ENCODE peak calls at places on chromosomes 7 and 10, in eight cellular contexts. K is stimulated activated CD8-positive, alpha-beta memory T cell treated with anti-CD3 and anti-CD28 coated beads, Interleukin-4, amount 100 ng/mL, for 4 hours; I is NCI-H460; R is mesendoderm; F is kidney epithelial cell; D is DMS153; Z is omental fat pad; P is coronary artery. W is an unnamed sample.

GRCh38 chr10:119595134-119595714 is 1.5 kb downstream of the TIAL1 start:
- DNase-seq in K (no peak), I (no peak), R (peak; percentile 55), F (peak; percentile 25), D (no peak), Z (no peak), P (no peak), W (no peak)

GRCh38 chr10:69398466-69398865 is 18.3 kb downstream of the TACR2 start:
- DNase-seq in K (no peak), I (no peak), R (no peak), F (no peak), D (no peak), Z (no peak), P (no peak), W (no peak)

GRCh38 chr7:117530390-117530789 is 50.6 kb downstream of the CFTR start:
- DNase-seq in K (no peak), I (no peak), R (no peak), F (no peak), D (no peak), Z (no peak), P (no peak), W (no peak)

GRCh38 chr10:13765641-13766341 is 179.0 kb downstream of the PRPF18 start:
- DNase-seq in K (no peak), I (no peak), R (no peak), F (peak; percentile 87), D (no peak), Z (no peak), P (no peak), W (no peak)

GRCh38 chr10:84118395-84119006 is 20.8 kb upstream of the GHITM start:
- DNase-seq in K (no peak), I (no peak), R (no peak), F (no peak), D (no peak), Z (no peak), P (no peak), W (no peak)

GRCh38 chr7:139559364-139560105 is 36.0 kb downstream of the CLEC2L start:
- DNase-seq in K (no peak), I (no peak), R (no peak), F (no peak), D (no peak), Z (no peak), P (peak; percentile 8), W (peak; percentile 37)

GRCh38 chr10:89554433-89554832 is 19.0 kb upstream of the SLC16A12 start:
- DNase-seq in K (no peak), I (no peak), R (no peak), F (no peak), D (peak; percentile 40), Z (no peak), P (no peak), W (no peak)

GRCh38 chr10:124045794-124046355 is 47.5 kb downstream of the CHST15 start:
- DNase-seq in K (no peak), I (no peak), R (no peak), F (no peak), D (no peak), Z (no peak), P (no peak), W (no peak)

GRCh38 chr7:151824285-151824950 is 52.5 kb downstream of the PRKAG2 start:
- DNase-seq in K (no peak), I (no peak), R (peak; percentile 59), F (no peak), D (no peak), Z (no peak), P (no peak), W (no peak)

GRCh38 chr10:111297351-111297848 is 220.6 kb downstream of the ADRA2A start:
- DNase-seq in K (no peak), I (no peak), R (peak; percentile 79), F (no peak), D (no peak), Z (no peak), P (no peak), W (no peak)

GRCh38 chr10:70374775-70375614 is 7.4 kb downstream of the LRRC20 start:
- DNase-seq in K (no peak), I (no peak), R (peak; percentile 79), F (no peak), D (no peak), Z (no peak), P (no peak), W (no peak)

GRCh38 chr7:128103498-128104108 is 72.4 kb upstream of the LRRC4 start:
- DNase-seq in K (no peak), I (no peak), R (no peak), F (no peak), D (no peak), Z (no peak), P (no peak), W (no peak)

GRCh38 chr10:110443239-110444008 is 54.3 kb upstream of the DUSP5 start:
- DNase-seq in K (no peak), I (no peak), R (no peak), F (no peak), D (no peak), Z (no peak), P (peak; percentile 62), W (peak; percentile 72)

GRCh38 chr7:84231157-84231556 is 36.6 kb upstream of the SEMA3A start:
- DNase-seq in K (no peak), I (peak; percentile 9), R (no peak), F (no peak), D (no peak), Z (no peak), P (no peak), W (no peak)

GRCh38 chr10:62759599-62760175 is 44.8 kb upstream of the ADO start:
- DNase-seq in K (no peak), I (no peak), R (no peak), F (no peak), D (no peak), Z (no peak), P (no peak), W (no peak)

GRCh38 chr7:157773361-157773760 is 436.6 kb downstream of the DNAJB6 start:
- DNase-seq in K (no peak), I (no peak), R (no peak), F (no peak), D (no peak), Z (no peak), P (no peak), W (no peak)

GRCh38 chr10:120282421-120282820 is 174.6 kb upstream of the PLPP4 start:
- DNase-seq in K (no peak), I (no peak), R (no peak), F (no peak), D (no peak), Z (no peak), P (no peak), W (no peak)

GRCh38 chr7:1046722-1047679 is 2.7 kb downstream of the GPR146 start:
- DNase-seq in K (no peak), I (no peak), R (no peak), F (no peak), D (peak; percentile 22), Z (no peak), P (no peak), W (no peak)

GRCh38 chr10:69412232-69412631 is 4.5 kb downstream of the TACR2 start:
- DNase-seq in K (no peak), I (no peak), R (no peak), F (no peak), D (no peak), Z (no peak), P (no peak), W (no peak)

GRCh38 chr7:53520841-53521240 is 485.4 kb downstream of the POM121L12 start:
- DNase-seq in K (no peak), I (no peak), R (no peak), F (no peak), D (no peak), Z (no peak), P (no peak), W (no peak)

GRCh38 chr10:97861351-97861750 is 11.7 kb downstream of the GOLGA7B start:
- DNase-seq in K (no peak), I (peak; percentile 11), R (peak; percentile 60), F (peak; percentile 80), D (no peak), Z (no peak), P (no peak), W (peak; percentile 85)

GRCh38 chr10:128018236-128018635 is 108.0 kb downstream of the MKI67 start:
- DNase-seq in K (no peak), I (no peak), R (no peak), F (no peak), D (no peak), Z (no peak), P (no peak), W (no peak)

GRCh38 chr10:29063806-29064644 is 224.8 kb upstream of the LYZL1 start:
- DNase-seq in K (no peak), I (no peak), R (peak; percentile 23), F (no peak), D (no peak), Z (no peak), P (no peak), W (no peak)

GRCh38 chr7:1917221-1918062 is 247.4 kb downstream of the ELFN1 start:
- DNase-seq in K (no peak), I (no peak), R (no peak), F (no peak), D (no peak), Z (no peak), P (no peak), W (no peak)

GRCh38 chr7:130409067-130409721 is 28.9 kb downstream of the CPA1 start:
- DNase-seq in K (no peak), I (no peak), R (no peak), F (no peak), D (no peak), Z (no peak), P (no peak), W (no peak)

GRCh38 chr7:17900464-17900863 is 39.8 kb downstream of the SNX13 start:
- DNase-seq in K (no peak), I (no peak), R (no peak), F (no peak), D (no peak), Z (no peak), P (no peak), W (no peak)

GRCh38 chr10:4131407-4132215 is 346.6 kb upstream of the KLF6 start:
- DNase-seq in K (no peak), I (peak; percentile 9), R (no peak), F (peak; percentile 56), D (no peak), Z (no peak), P (no peak), W (no peak)

GRCh38 chr7:158991824-158992621 is 135.7 kb downstream of the DYNC2I1 start:
- DNase-seq in K (no peak), I (no peak), R (no peak), F (no peak), D (no peak), Z (no peak), P (no peak), W (no peak)

GRCh38 chr7:72751978-72752377 is 76.0 kb downstream of the TYW1B start:
- DNase-seq in K (no peak), I (no peak), R (peak; percentile 41), F (no peak), D (no peak), Z (no peak), P (no peak), W (no peak)

GRCh38 chr7:108073305-108074070 is 56.7 kb downstream of the LAMB4 start:
- DNase-seq in K (no peak), I (no peak), R (no peak), F (no peak), D (no peak), Z (no peak), P (no peak), W (no peak)

GRCh38 chr7:3537210-3537875 is 236.3 kb downstream of the SDK1 start:
- DNase-seq in K (no peak), I (no peak), R (no peak), F (peak; percentile 45), D (no peak), Z (no peak), P (no peak), W (no peak)

GRCh38 chr10:108249940-108250339 is 1085.4 kb upstream of the SORCS1 start:
- DNase-seq in K (no peak), I (no peak), R (no peak), F (no peak), D (no peak), Z (no peak), P (no peak), W (no peak)

W was measured in mesenteric fat pad.